ENCODE peak calls at places on chromosomes 3 and 15, in eight cellular contexts. One of them, this sample, is unnamed.

GRCh38 chr3:127759826-127760225 is 62.5 kb downstream of the MGLL start:
- DNase-seq in T-helper 2 cell: no peak
- DNase-seq in posterior vena cava: peak; percentile 42
- DNase-seq in NCI-H146: no peak
- DNase-seq in AG09319: no peak
- DNase-seq in AG09309: no peak
- DNase-seq in left cardiac atrium: no peak
- DNase-seq in mucosa of gallbladder: no peak
- DNase-seq in this sample: no peak

GRCh38 chr15:57598346-57598745 is 6.6 kb downstream of the MYZAP start:
- DNase-seq in T-helper 2 cell: no peak
- DNase-seq in posterior vena cava: no peak
- DNase-seq in NCI-H146: no peak
- DNase-seq in AG09319: no peak
- DNase-seq in AG09309: no peak
- DNase-seq in left cardiac atrium: no peak
- DNase-seq in mucosa of gallbladder: no peak
- DNase-seq in this sample: no peak

GRCh38 chr3:12436514-12437222 is 47.6 kb upstream of the TSEN2 start:
- DNase-seq in T-helper 2 cell: no peak
- DNase-seq in posterior vena cava: no peak
- DNase-seq in NCI-H146: no peak
- DNase-seq in AG09319: peak; percentile 8
- DNase-seq in AG09309: peak; percentile 8
- DNase-seq in left cardiac atrium: no peak
- DNase-seq in mucosa of gallbladder: no peak
- DNase-seq in this sample: no peak

GRCh38 chr3:134372405-134373277 is 1.6 kb downstream of the AMOTL2 start:
- DNase-seq in T-helper 2 cell: no peak
- DNase-seq in posterior vena cava: peak; percentile 75
- DNase-seq in NCI-H146: no peak
- DNase-seq in AG09319: no peak
- DNase-seq in AG09309: no peak
- DNase-seq in left cardiac atrium: no peak
- DNase-seq in mucosa of gallbladder: no peak
- DNase-seq in this sample: no peak

GRCh38 chr15:46277994-46278885 is 643.4 kb downstream of the SQOR start:
- DNase-seq in T-helper 2 cell: no peak
- DNase-seq in posterior vena cava: no peak
- DNase-seq in NCI-H146: peak; percentile 94
- DNase-seq in AG09319: no peak
- DNase-seq in AG09309: no peak
- DNase-seq in left cardiac atrium: no peak
- DNase-seq in mucosa of gallbladder: no peak
- DNase-seq in this sample: no peak

GRCh38 chr3:35639251-35640185 is at the start of gene ARPP21:
- DNase-seq in T-helper 2 cell: no peak
- DNase-seq in posterior vena cava: no peak
- DNase-seq in NCI-H146: peak; percentile 12
- DNase-seq in AG09319: no peak
- DNase-seq in AG09309: no peak
- DNase-seq in left cardiac atrium: peak; percentile 23
- DNase-seq in mucosa of gallbladder: no peak
- DNase-seq in this sample: no peak

GRCh38 chr3:192892981-192893827 is 24.5 kb downstream of the MB21D2 start:
- DNase-seq in T-helper 2 cell: peak; percentile 26
- DNase-seq in posterior vena cava: peak; percentile 84
- DNase-seq in NCI-H146: no peak
- DNase-seq in AG09319: no peak
- DNase-seq in AG09309: peak; percentile 82
- DNase-seq in left cardiac atrium: peak; percentile 56
- DNase-seq in mucosa of gallbladder: peak; percentile 77
- DNase-seq in this sample: no peak

GRCh38 chr15:74306801-74307217 is 60.6 kb downstream of the CYP11A1 start:
- DNase-seq in T-helper 2 cell: no peak
- DNase-seq in posterior vena cava: no peak
- DNase-seq in NCI-H146: no peak
- DNase-seq in AG09319: no peak
- DNase-seq in AG09309: no peak
- DNase-seq in left cardiac atrium: no peak
- DNase-seq in mucosa of gallbladder: no peak
- DNase-seq in this sample: no peak

This sample was measured in activated gamma-delta T cell treated with anti-CD3 and anti-CD28 coated beads, Interleukin-2, amount 50 U/mL, for 16 hours.